ENCODE peak calls at places on chromosomes 1 and 21, in ten cellular contexts. One of them, this sample, is unnamed.

GRCh38 chr1:235999259-235999925 is 65.5 kb downstream of the NID1 start:
- DNase-seq in activated CD4-positive, CD25-positive, alpha-beta regulatory T cell: no peak
- DNase-seq in heart left ventricle: peak; percentile 49
- DNase-seq in DMS53: no peak
- DNase-seq in NCI-H1092: no peak
- DNase-seq in neural progenitor cell: no peak
- DNase-seq in upper lobe of right lung: no peak
- DNase-seq in CD8-positive, alpha-beta memory T cell: peak; percentile 84
- DNase-seq in GM12891: peak; percentile 34
- DNase-seq in stimulated activated CD4-positive, alpha-beta T cell treated with anti-CD3 and anti-CD28 coated beads, Interleukin-12 subunit alpha, Interleukin-12 subunit beta, amount 100 ng/mL, for 48 hours: peak; percentile 61
- DNase-seq in this sample: no peak

GRCh38 chr21:38985423-38986378 is 180.0 kb downstream of the ETS2 start:
- DNase-seq in neural progenitor cell: no peak
- DNase-seq in activated CD4-positive, CD25-positive, alpha-beta regulatory T cell: no peak
- DNase-seq in DMS53: peak; percentile 88
- DNase-seq in NCI-H1092: peak; percentile 80
- DNase-seq in stimulated activated CD4-positive, alpha-beta T cell treated with anti-CD3 and anti-CD28 coated beads, Interleukin-12 subunit alpha, Interleukin-12 subunit beta, amount 100 ng/mL, for 48 hours: peak; percentile 52
- DNase-seq in GM12891: peak; percentile 35
- DNase-seq in upper lobe of right lung: peak; percentile 79
- DNase-seq in heart left ventricle: peak; percentile 89
- DNase-seq in CD8-positive, alpha-beta memory T cell: no peak
- DNase-seq in this sample: peak; percentile 76

GRCh38 chr21:28485301-28486022 is 507.2 kb downstream of the LTN1 start:
- DNase-seq in CD8-positive, alpha-beta memory T cell: no peak
- DNase-seq in activated CD4-positive, CD25-positive, alpha-beta regulatory T cell: no peak
- DNase-seq in neural progenitor cell: no peak
- DNase-seq in DMS53: no peak
- DNase-seq in NCI-H1092: no peak
- DNase-seq in GM12891: no peak
- DNase-seq in upper lobe of right lung: no peak
- DNase-seq in heart left ventricle: no peak
- DNase-seq in stimulated activated CD4-positive, alpha-beta T cell treated with anti-CD3 and anti-CD28 coated beads, Interleukin-12 subunit alpha, Interleukin-12 subunit beta, amount 100 ng/mL, for 48 hours: no peak
- DNase-seq in this sample: no peak

GRCh38 chr1:202498542-202498941 is 150.0 kb downstream of the PPP1R12B start:
- DNase-seq in neural progenitor cell: no peak
- DNase-seq in GM12891: no peak
- DNase-seq in CD8-positive, alpha-beta memory T cell: no peak
- DNase-seq in upper lobe of right lung: no peak
- DNase-seq in NCI-H1092: no peak
- DNase-seq in DMS53: no peak
- DNase-seq in heart left ventricle: no peak
- DNase-seq in activated CD4-positive, CD25-positive, alpha-beta regulatory T cell: no peak
- DNase-seq in stimulated activated CD4-positive, alpha-beta T cell treated with anti-CD3 and anti-CD28 coated beads, Interleukin-12 subunit alpha, Interleukin-12 subunit beta, amount 100 ng/mL, for 48 hours: no peak
- DNase-seq in this sample: no peak

GRCh38 chr1:228088586-228089498 is 6.3 kb downstream of the ARF1 start:
- DNase-seq in DMS53: no peak
- DNase-seq in GM12891: no peak
- DNase-seq in neural progenitor cell: no peak
- DNase-seq in NCI-H1092: no peak
- DNase-seq in stimulated activated CD4-positive, alpha-beta T cell treated with anti-CD3 and anti-CD28 coated beads, Interleukin-12 subunit alpha, Interleukin-12 subunit beta, amount 100 ng/mL, for 48 hours: no peak
- DNase-seq in activated CD4-positive, CD25-positive, alpha-beta regulatory T cell: no peak
- DNase-seq in CD8-positive, alpha-beta memory T cell: peak; percentile 35
- DNase-seq in upper lobe of right lung: peak; percentile 62
- DNase-seq in heart left ventricle: no peak
- DNase-seq in this sample: no peak

GRCh38 chr1:59577774-59578173 is 237.0 kb upstream of the HOOK1 start:
- DNase-seq in heart left ventricle: no peak
- DNase-seq in DMS53: no peak
- DNase-seq in GM12891: no peak
- DNase-seq in activated CD4-positive, CD25-positive, alpha-beta regulatory T cell: no peak
- DNase-seq in upper lobe of right lung: no peak
- DNase-seq in stimulated activated CD4-positive, alpha-beta T cell treated with anti-CD3 and anti-CD28 coated beads, Interleukin-12 subunit alpha, Interleukin-12 subunit beta, amount 100 ng/mL, for 48 hours: no peak
- DNase-seq in neural progenitor cell: no peak
- DNase-seq in NCI-H1092: no peak
- DNase-seq in CD8-positive, alpha-beta memory T cell: no peak
- DNase-seq in this sample: no peak

GRCh38 chr1:17229379-17229778 is 19.5 kb upstream of the PADI3 start:
- DNase-seq in activated CD4-positive, CD25-positive, alpha-beta regulatory T cell: no peak
- DNase-seq in GM12891: no peak
- DNase-seq in heart left ventricle: no peak
- DNase-seq in stimulated activated CD4-positive, alpha-beta T cell treated with anti-CD3 and anti-CD28 coated beads, Interleukin-12 subunit alpha, Interleukin-12 subunit beta, amount 100 ng/mL, for 48 hours: no peak
- DNase-seq in CD8-positive, alpha-beta memory T cell: no peak
- DNase-seq in neural progenitor cell: no peak
- DNase-seq in DMS53: no peak
- DNase-seq in upper lobe of right lung: no peak
- DNase-seq in NCI-H1092: no peak
- DNase-seq in this sample: no peak

GRCh38 chr1:16013220-16013907 is 4.5 kb downstream of the HSPB7 start:
- DNase-seq in heart left ventricle: peak; percentile 88
- DNase-seq in upper lobe of right lung: no peak
- DNase-seq in GM12891: no peak
- DNase-seq in neural progenitor cell: peak; percentile 51
- DNase-seq in stimulated activated CD4-positive, alpha-beta T cell treated with anti-CD3 and anti-CD28 coated beads, Interleukin-12 subunit alpha, Interleukin-12 subunit beta, amount 100 ng/mL, for 48 hours: no peak
- DNase-seq in CD8-positive, alpha-beta memory T cell: no peak
- DNase-seq in activated CD4-positive, CD25-positive, alpha-beta regulatory T cell: no peak
- DNase-seq in DMS53: peak; percentile 55
- DNase-seq in NCI-H1092: no peak
- DNase-seq in this sample: no peak

GRCh38 chr1:56450004-56450666 is 129.2 kb downstream of the PLPP3 start:
- DNase-seq in NCI-H1092: no peak
- DNase-seq in CD8-positive, alpha-beta memory T cell: no peak
- DNase-seq in upper lobe of right lung: no peak
- DNase-seq in GM12891: no peak
- DNase-seq in DMS53: no peak
- DNase-seq in heart left ventricle: no peak
- DNase-seq in stimulated activated CD4-positive, alpha-beta T cell treated with anti-CD3 and anti-CD28 coated beads, Interleukin-12 subunit alpha, Interleukin-12 subunit beta, amount 100 ng/mL, for 48 hours: no peak
- DNase-seq in neural progenitor cell: peak; percentile 17
- DNase-seq in activated CD4-positive, CD25-positive, alpha-beta regulatory T cell: no peak
- DNase-seq in this sample: no peak

GRCh38 chr1:58481962-58482361 is 64.6 kb downstream of the OMA1 start:
- DNase-seq in NCI-H1092: no peak
- DNase-seq in neural progenitor cell: no peak
- DNase-seq in activated CD4-positive, CD25-positive, alpha-beta regulatory T cell: no peak
- DNase-seq in DMS53: no peak
- DNase-seq in CD8-positive, alpha-beta memory T cell: no peak
- DNase-seq in GM12891: no peak
- DNase-seq in upper lobe of right lung: no peak
- DNase-seq in stimulated activated CD4-positive, alpha-beta T cell treated with anti-CD3 and anti-CD28 coated beads, Interleukin-12 subunit alpha, Interleukin-12 subunit beta, amount 100 ng/mL, for 48 hours: no peak
- DNase-seq in heart left ventricle: no peak
- DNase-seq in this sample: no peak

GRCh38 chr1:156880473-156880872 is 13.0 kb upstream of the PEAR1 start:
- DNase-seq in upper lobe of right lung: no peak
- DNase-seq in activated CD4-positive, CD25-positive, alpha-beta regulatory T cell: no peak
- DNase-seq in neural progenitor cell: no peak
- DNase-seq in GM12891: no peak
- DNase-seq in CD8-positive, alpha-beta memory T cell: no peak
- DNase-seq in heart left ventricle: no peak
- DNase-seq in stimulated activated CD4-positive, alpha-beta T cell treated with anti-CD3 and anti-CD28 coated beads, Interleukin-12 subunit alpha, Interleukin-12 subunit beta, amount 100 ng/mL, for 48 hours: no peak
- DNase-seq in NCI-H1092: no peak
- DNase-seq in DMS53: no peak
- DNase-seq in this sample: no peak

GRCh38 chr1:94092210-94092613 is 28.7 kb downstream of the ABCA4 start:
- DNase-seq in NCI-H1092: no peak
- DNase-seq in upper lobe of right lung: no peak
- DNase-seq in stimulated activated CD4-positive, alpha-beta T cell treated with anti-CD3 and anti-CD28 coated beads, Interleukin-12 subunit alpha, Interleukin-12 subunit beta, amount 100 ng/mL, for 48 hours: no peak
- DNase-seq in GM12891: no peak
- DNase-seq in activated CD4-positive, CD25-positive, alpha-beta regulatory T cell: no peak
- DNase-seq in CD8-positive, alpha-beta memory T cell: peak; percentile 26
- DNase-seq in heart left ventricle: peak; percentile 42
- DNase-seq in neural progenitor cell: no peak
- DNase-seq in DMS53: peak; percentile 66
- DNase-seq in this sample: no peak

GRCh38 chr1:172429324-172430127 is 9.0 kb downstream of the C1orf105 start:
- DNase-seq in heart left ventricle: no peak
- DNase-seq in NCI-H1092: peak; percentile 38
- DNase-seq in upper lobe of right lung: no peak
- DNase-seq in CD8-positive, alpha-beta memory T cell: peak; percentile 44
- DNase-seq in neural progenitor cell: peak; percentile 57
- DNase-seq in DMS53: peak; percentile 81
- DNase-seq in GM12891: no peak
- DNase-seq in activated CD4-positive, CD25-positive, alpha-beta regulatory T cell: no peak
- DNase-seq in stimulated activated CD4-positive, alpha-beta T cell treated with anti-CD3 and anti-CD28 coated beads, Interleukin-12 subunit alpha, Interleukin-12 subunit beta, amount 100 ng/mL, for 48 hours: no peak
- DNase-seq in this sample: peak; percentile 70

GRCh38 chr1:29718791-29719190 is 482.5 kb downstream of the PTPRU start:
- DNase-seq in neural progenitor cell: no peak
- DNase-seq in NCI-H1092: no peak
- DNase-seq in heart left ventricle: no peak
- DNase-seq in GM12891: no peak
- DNase-seq in DMS53: no peak
- DNase-seq in CD8-positive, alpha-beta memory T cell: no peak
- DNase-seq in activated CD4-positive, CD25-positive, alpha-beta regulatory T cell: no peak
- DNase-seq in upper lobe of right lung: no peak
- DNase-seq in stimulated activated CD4-positive, alpha-beta T cell treated with anti-CD3 and anti-CD28 coated beads, Interleukin-12 subunit alpha, Interleukin-12 subunit beta, amount 100 ng/mL, for 48 hours: no peak
- DNase-seq in this sample: no peak

GRCh38 chr1:247681288-247681897 is 1.9 kb upstream of the OR13G1 start:
- DNase-seq in stimulated activated CD4-positive, alpha-beta T cell treated with anti-CD3 and anti-CD28 coated beads, Interleukin-12 subunit alpha, Interleukin-12 subunit beta, amount 100 ng/mL, for 48 hours: peak; percentile 10
- DNase-seq in activated CD4-positive, CD25-positive, alpha-beta regulatory T cell: no peak
- DNase-seq in CD8-positive, alpha-beta memory T cell: peak; percentile 0
- DNase-seq in NCI-H1092: peak; percentile 27
- DNase-seq in GM12891: peak; percentile 11
- DNase-seq in DMS53: peak; percentile 90
- DNase-seq in upper lobe of right lung: no peak
- DNase-seq in neural progenitor cell: peak; percentile 86
- DNase-seq in heart left ventricle: no peak
- DNase-seq in this sample: peak; percentile 39

GRCh38 chr1:33241866-33242265 is 14.4 kb upstream of the ZNF362 start:
- DNase-seq in upper lobe of right lung: no peak
- DNase-seq in DMS53: no peak
- DNase-seq in stimulated activated CD4-positive, alpha-beta T cell treated with anti-CD3 and anti-CD28 coated beads, Interleukin-12 subunit alpha, Interleukin-12 subunit beta, amount 100 ng/mL, for 48 hours: no peak
- DNase-seq in CD8-positive, alpha-beta memory T cell: no peak
- DNase-seq in NCI-H1092: no peak
- DNase-seq in heart left ventricle: no peak
- DNase-seq in GM12891: no peak
- DNase-seq in activated CD4-positive, CD25-positive, alpha-beta regulatory T cell: no peak
- DNase-seq in neural progenitor cell: no peak
- DNase-seq in this sample: no peak

GRCh38 chr1:2443285-2444137 is 31.1 kb upstream of the PEX10 start:
- DNase-seq in stimulated activated CD4-positive, alpha-beta T cell treated with anti-CD3 and anti-CD28 coated beads, Interleukin-12 subunit alpha, Interleukin-12 subunit beta, amount 100 ng/mL, for 48 hours: no peak
- DNase-seq in CD8-positive, alpha-beta memory T cell: peak; percentile 20
- DNase-seq in DMS53: peak; percentile 46
- DNase-seq in NCI-H1092: no peak
- DNase-seq in activated CD4-positive, CD25-positive, alpha-beta regulatory T cell: no peak
- DNase-seq in GM12891: no peak
- DNase-seq in neural progenitor cell: peak; percentile 81
- DNase-seq in upper lobe of right lung: no peak
- DNase-seq in heart left ventricle: no peak
- DNase-seq in this sample: no peak

GRCh38 chr1:147225193-147225730 is at the start of gene FMO5:
- DNase-seq in upper lobe of right lung: peak; percentile 91
- DNase-seq in DMS53: peak; percentile 84
- DNase-seq in GM12891: peak; percentile 36
- DNase-seq in heart left ventricle: peak; percentile 80
- DNase-seq in neural progenitor cell: peak; percentile 76
- DNase-seq in activated CD4-positive, CD25-positive, alpha-beta regulatory T cell: peak; percentile 10
- DNase-seq in NCI-H1092: peak; percentile 11
- DNase-seq in CD8-positive, alpha-beta memory T cell: peak; percentile 42
- DNase-seq in stimulated activated CD4-positive, alpha-beta T cell treated with anti-CD3 and anti-CD28 coated beads, Interleukin-12 subunit alpha, Interleukin-12 subunit beta, amount 100 ng/mL, for 48 hours: peak; percentile 15
- DNase-seq in this sample: no peak

GRCh38 chr21:35039595-35040291 is 9.4 kb downstream of the RUNX1 start:
- DNase-seq in upper lobe of right lung: no peak
- DNase-seq in activated CD4-positive, CD25-positive, alpha-beta regulatory T cell: no peak
- DNase-seq in heart left ventricle: no peak
- DNase-seq in DMS53: peak; percentile 9
- DNase-seq in NCI-H1092: no peak
- DNase-seq in neural progenitor cell: no peak
- DNase-seq in CD8-positive, alpha-beta memory T cell: no peak
- DNase-seq in stimulated activated CD4-positive, alpha-beta T cell treated with anti-CD3 and anti-CD28 coated beads, Interleukin-12 subunit alpha, Interleukin-12 subunit beta, amount 100 ng/mL, for 48 hours: no peak
- DNase-seq in GM12891: no peak
- DNase-seq in this sample: no peak

GRCh38 chr21:16792155-16792554 is 720.7 kb upstream of the CXADR start:
- DNase-seq in activated CD4-positive, CD25-positive, alpha-beta regulatory T cell: no peak
- DNase-seq in GM12891: no peak
- DNase-seq in CD8-positive, alpha-beta memory T cell: no peak
- DNase-seq in neural progenitor cell: no peak
- DNase-seq in stimulated activated CD4-positive, alpha-beta T cell treated with anti-CD3 and anti-CD28 coated beads, Interleukin-12 subunit alpha, Interleukin-12 subunit beta, amount 100 ng/mL, for 48 hours: no peak
- DNase-seq in heart left ventricle: no peak
- DNase-seq in NCI-H1092: no peak
- DNase-seq in DMS53: no peak
- DNase-seq in upper lobe of right lung: no peak
- DNase-seq in this sample: no peak

GRCh38 chr1:201142011-201142853 is 12.0 kb downstream of the TMEM9 start:
- DNase-seq in upper lobe of right lung: peak; percentile 48
- DNase-seq in NCI-H1092: no peak
- DNase-seq in GM12891: no peak
- DNase-seq in activated CD4-positive, CD25-positive, alpha-beta regulatory T cell: no peak
- DNase-seq in stimulated activated CD4-positive, alpha-beta T cell treated with anti-CD3 and anti-CD28 coated beads, Interleukin-12 subunit alpha, Interleukin-12 subunit beta, amount 100 ng/mL, for 48 hours: no peak
- DNase-seq in neural progenitor cell: no peak
- DNase-seq in DMS53: no peak
- DNase-seq in heart left ventricle: peak; percentile 73
- DNase-seq in CD8-positive, alpha-beta memory T cell: no peak
- DNase-seq in this sample: no peak

GRCh38 chr1:168488153-168488552 is 55.6 kb downstream of the XCL2 start:
- DNase-seq in upper lobe of right lung: no peak
- DNase-seq in CD8-positive, alpha-beta memory T cell: no peak
- DNase-seq in stimulated activated CD4-positive, alpha-beta T cell treated with anti-CD3 and anti-CD28 coated beads, Interleukin-12 subunit alpha, Interleukin-12 subunit beta, amount 100 ng/mL, for 48 hours: no peak
- DNase-seq in GM12891: no peak
- DNase-seq in NCI-H1092: no peak
- DNase-seq in activated CD4-positive, CD25-positive, alpha-beta regulatory T cell: no peak
- DNase-seq in neural progenitor cell: no peak
- DNase-seq in DMS53: peak; percentile 37
- DNase-seq in heart left ventricle: peak; percentile 67
- DNase-seq in this sample: peak; percentile 47

GRCh38 chr1:18244762-18245161 is 137.2 kb downstream of the IGSF21 start:
- DNase-seq in neural progenitor cell: no peak
- DNase-seq in CD8-positive, alpha-beta memory T cell: no peak
- DNase-seq in upper lobe of right lung: no peak
- DNase-seq in GM12891: no peak
- DNase-seq in stimulated activated CD4-positive, alpha-beta T cell treated with anti-CD3 and anti-CD28 coated beads, Interleukin-12 subunit alpha, Interleukin-12 subunit beta, amount 100 ng/mL, for 48 hours: no peak
- DNase-seq in activated CD4-positive, CD25-positive, alpha-beta regulatory T cell: no peak
- DNase-seq in DMS53: no peak
- DNase-seq in NCI-H1092: no peak
- DNase-seq in heart left ventricle: no peak
- DNase-seq in this sample: no peak

GRCh38 chr1:231162300-231162969 is 577 bp downstream of the TRIM67 start:
- DNase-seq in DMS53: peak; percentile 74
- DNase-seq in upper lobe of right lung: peak; percentile 72
- DNase-seq in GM12891: peak; percentile 70
- DNase-seq in activated CD4-positive, CD25-positive, alpha-beta regulatory T cell: no peak
- DNase-seq in stimulated activated CD4-positive, alpha-beta T cell treated with anti-CD3 and anti-CD28 coated beads, Interleukin-12 subunit alpha, Interleukin-12 subunit beta, amount 100 ng/mL, for 48 hours: no peak
- DNase-seq in CD8-positive, alpha-beta memory T cell: peak; percentile 9
- DNase-seq in heart left ventricle: peak; percentile 44
- DNase-seq in NCI-H1092: peak; percentile 43
- DNase-seq in neural progenitor cell: peak; percentile 85
- DNase-seq in this sample: no peak

GRCh38 chr1:243508303-243508713 is 252.5 kb downstream of the SDCCAG8 start:
- DNase-seq in upper lobe of right lung: no peak
- DNase-seq in GM12891: no peak
- DNase-seq in CD8-positive, alpha-beta memory T cell: peak; percentile 65
- DNase-seq in DMS53: no peak
- DNase-seq in heart left ventricle: no peak
- DNase-seq in activated CD4-positive, CD25-positive, alpha-beta regulatory T cell: no peak
- DNase-seq in NCI-H1092: no peak
- DNase-seq in stimulated activated CD4-positive, alpha-beta T cell treated with anti-CD3 and anti-CD28 coated beads, Interleukin-12 subunit alpha, Interleukin-12 subunit beta, amount 100 ng/mL, for 48 hours: no peak
- DNase-seq in neural progenitor cell: peak; percentile 16
- DNase-seq in this sample: no peak

GRCh38 chr1:116127123-116127847 is 16.1 kb downstream of the MAB21L3 start:
- DNase-seq in upper lobe of right lung: no peak
- DNase-seq in heart left ventricle: no peak
- DNase-seq in GM12891: no peak
- DNase-seq in CD8-positive, alpha-beta memory T cell: no peak
- DNase-seq in stimulated activated CD4-positive, alpha-beta T cell treated with anti-CD3 and anti-CD28 coated beads, Interleukin-12 subunit alpha, Interleukin-12 subunit beta, amount 100 ng/mL, for 48 hours: no peak
- DNase-seq in neural progenitor cell: no peak
- DNase-seq in activated CD4-positive, CD25-positive, alpha-beta regulatory T cell: no peak
- DNase-seq in DMS53: no peak
- DNase-seq in NCI-H1092: no peak
- DNase-seq in this sample: no peak

GRCh38 chr1:89271616-89272015 is 1.0 kb downstream of the GBP5 start:
- DNase-seq in upper lobe of right lung: no peak
- DNase-seq in heart left ventricle: no peak
- DNase-seq in stimulated activated CD4-positive, alpha-beta T cell treated with anti-CD3 and anti-CD28 coated beads, Interleukin-12 subunit alpha, Interleukin-12 subunit beta, amount 100 ng/mL, for 48 hours: no peak
- DNase-seq in DMS53: no peak
- DNase-seq in activated CD4-positive, CD25-positive, alpha-beta regulatory T cell: no peak
- DNase-seq in neural progenitor cell: no peak
- DNase-seq in NCI-H1092: no peak
- DNase-seq in CD8-positive, alpha-beta memory T cell: no peak
- DNase-seq in GM12891: no peak
- DNase-seq in this sample: no peak

GRCh38 chr1:29798699-29799566 is 562.6 kb downstream of the PTPRU start:
- DNase-seq in neural progenitor cell: no peak
- DNase-seq in CD8-positive, alpha-beta memory T cell: no peak
- DNase-seq in GM12891: no peak
- DNase-seq in DMS53: no peak
- DNase-seq in NCI-H1092: no peak
- DNase-seq in upper lobe of right lung: no peak
- DNase-seq in stimulated activated CD4-positive, alpha-beta T cell treated with anti-CD3 and anti-CD28 coated beads, Interleukin-12 subunit alpha, Interleukin-12 subunit beta, amount 100 ng/mL, for 48 hours: no peak
- DNase-seq in heart left ventricle: no peak
- DNase-seq in activated CD4-positive, CD25-positive, alpha-beta regulatory T cell: no peak
- DNase-seq in this sample: no peak

This sample was measured in SHP77 treated with DMSO at 0.1 percent for 48 hours.